ENCODE peak calls at places on chromosomes 13 and 19, in four cellular contexts. J is HepG2, L is GM12878, M is HCT116. B is an unnamed sample.

GRCh38 chr19:13987101-13987890 is 18.8 kb downstream of the RFX1 start:
- ATAC-seq in L (no peak), M (no peak), J (no peak), B (peak)

GRCh38 chr13:27405521-27406134 is 18.8 kb upstream of the GTF3A start:
- ATAC-seq in M (peak), J (no peak), L (peak), B (no peak)

GRCh38 chr13:30071890-30072817 is 221.7 kb upstream of the UBL3 start:
- ATAC-seq in L (no peak), M (no peak), J (no peak), B (no peak)

GRCh38 chr13:71218960-71219359 is 648.0 kb downstream of the DACH1 start:
- ATAC-seq in M (no peak), L (peak), J (peak), B (no peak)

GRCh38 chr13:31797154-31797775 is 57.9 kb downstream of the RXFP2 start:
- ATAC-seq in M (peak), J (peak), L (no peak), B (peak)

GRCh38 chr19:33796164-33797100 is at the start of gene KCTD15:
- ATAC-seq in L (no peak), M (peak), J (peak), B (peak)

GRCh38 chr13:44174769-44175425 is 198.7 kb upstream of the SERP2 start:
- ATAC-seq in M (peak), L (no peak), J (peak), B (peak)

GRCh38 chr13:99577934-99578917 is 77.0 kb downstream of the TM9SF2 start:
- ATAC-seq in M (peak), J (peak), L (peak), B (peak)

GRCh38 chr19:50203281-50204080 is at the start of gene MYH14:
- ATAC-seq in L (no peak), J (peak), M (peak), B (peak)

GRCh38 chr13:48508001-48508400 is 24.9 kb downstream of the RCBTB2 start:
- ATAC-seq in L (no peak), M (no peak), J (no peak), B (no peak)

GRCh38 chr13:112648101-112648500 is 41.7 kb upstream of the ATP11A start:
- ATAC-seq in L (no peak), M (no peak), J (no peak), B (no peak)

GRCh38 chr13:29855784-29856183 is 5.4 kb upstream of the UBL3 start:
- ATAC-seq in M (no peak), J (no peak), L (no peak), B (no peak)

GRCh38 chr19:48394331-48395169 is 1.1 kb downstream of the GRIN2D start:
- ATAC-seq in M (no peak), L (no peak), J (no peak), B (no peak)

GRCh38 chr19:48390188-48391099 is 907 bp downstream of the KDELR1 start:
- ATAC-seq in L (peak), M (peak), J (peak), B (peak)

GRCh38 chr19:48393196-48393558 is 291 bp upstream of the GRIN2D start:
- ATAC-seq in L (no peak), J (peak), M (no peak), B (no peak)

GRCh38 chr19:48393559-48394330 is at the start of gene GRIN2D:
- ATAC-seq in L (no peak), J (peak), M (no peak), B (no peak)

GRCh38 chr19:48391100-48392005 is at the start of gene KDELR1:
- ATAC-seq in M (peak), L (peak), J (peak), B (peak)
- TF ChIP-seq POLR2A in M (no peak), L (peak), J (peak), B (peak)

DNA sequence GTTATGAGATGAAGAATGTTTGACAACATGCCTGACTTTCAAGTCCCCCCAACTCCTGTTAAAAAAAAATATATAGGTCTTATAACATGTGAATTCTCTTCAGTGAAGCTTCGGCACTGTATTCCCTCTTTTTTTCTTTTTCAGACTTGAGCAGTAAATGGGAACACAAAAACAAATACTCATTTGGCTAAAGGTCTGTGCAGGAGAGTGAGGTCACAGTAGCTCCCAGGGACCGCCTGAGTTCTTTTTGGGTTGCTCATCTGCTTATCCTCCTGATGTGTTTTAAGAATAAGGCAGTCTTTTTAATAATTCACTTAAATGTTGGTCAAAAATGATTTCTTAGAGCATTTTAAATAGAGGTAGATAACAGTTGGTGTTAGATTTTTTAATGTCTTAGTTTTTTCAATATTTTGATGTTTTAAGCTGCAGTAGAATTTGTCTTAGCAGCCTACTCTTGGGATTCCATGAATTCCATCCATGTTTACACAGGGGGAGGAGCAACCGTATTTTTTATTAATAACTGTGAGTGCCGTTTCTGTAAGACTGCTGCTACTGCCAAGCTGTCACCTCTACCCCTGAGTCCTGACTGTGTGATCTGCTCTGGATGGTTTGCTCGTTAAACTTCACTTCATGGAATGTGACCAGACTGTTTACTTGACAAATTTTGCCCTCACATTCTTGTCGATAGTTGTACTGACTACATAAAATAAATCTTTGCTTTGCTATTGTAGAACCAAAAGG is 14.9 kb downstream of the HNRNPM start:
- ATAC-seq in M (peak), L (no peak), J (peak), B (peak)
- TF ChIP-seq POLR2AphosphoS5 in M (no peak), L (no peak), J (no peak), B (no peak)

GRCh38 chr13:41018583-41018909 is 570 bp downstream of the ELF1 start:
- ATAC-seq in L (no peak), J (no peak), M (no peak), B (no peak)

GRCh38 chr13:41019027-41019487 is at the start of gene ELF1:
- ATAC-seq in J (peak), M (peak), L (peak), B (peak)

GRCh38 chr13:41017744-41018582 is 1.2 kb downstream of the ELF1 start:
- ATAC-seq in L (peak), M (no peak), J (peak), B (no peak)

GRCh38 chr13:41015920-41016319 is 3.2 kb downstream of the ELF1 start:
- ATAC-seq in L (peak), M (no peak), J (no peak), B (no peak)

DNA sequence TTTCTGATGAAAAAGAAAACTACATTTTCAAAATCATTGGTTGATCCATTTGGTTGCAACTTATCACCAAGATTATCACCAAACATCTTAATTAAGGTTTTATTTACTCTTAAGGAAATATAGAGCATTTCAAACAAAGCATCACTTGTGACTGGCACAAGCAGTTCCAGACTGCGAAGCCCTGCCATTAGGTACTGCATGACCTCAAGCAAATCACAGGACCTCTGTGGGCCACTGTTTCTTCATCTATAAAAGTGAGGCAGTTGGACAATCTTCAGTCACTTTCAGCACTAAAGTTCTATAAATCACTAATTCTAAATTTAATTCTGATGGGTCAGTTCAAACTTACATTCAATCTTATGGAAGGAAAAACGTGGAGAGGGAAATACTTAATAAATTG is 2.0 kb downstream of the ELF1 start:
- ATAC-seq in L (peak), J (no peak), M (no peak), B (no peak)
- TF ChIP-seq POLR2A in L (peak), J (no peak), M (no peak), B (no peak)

DNA sequence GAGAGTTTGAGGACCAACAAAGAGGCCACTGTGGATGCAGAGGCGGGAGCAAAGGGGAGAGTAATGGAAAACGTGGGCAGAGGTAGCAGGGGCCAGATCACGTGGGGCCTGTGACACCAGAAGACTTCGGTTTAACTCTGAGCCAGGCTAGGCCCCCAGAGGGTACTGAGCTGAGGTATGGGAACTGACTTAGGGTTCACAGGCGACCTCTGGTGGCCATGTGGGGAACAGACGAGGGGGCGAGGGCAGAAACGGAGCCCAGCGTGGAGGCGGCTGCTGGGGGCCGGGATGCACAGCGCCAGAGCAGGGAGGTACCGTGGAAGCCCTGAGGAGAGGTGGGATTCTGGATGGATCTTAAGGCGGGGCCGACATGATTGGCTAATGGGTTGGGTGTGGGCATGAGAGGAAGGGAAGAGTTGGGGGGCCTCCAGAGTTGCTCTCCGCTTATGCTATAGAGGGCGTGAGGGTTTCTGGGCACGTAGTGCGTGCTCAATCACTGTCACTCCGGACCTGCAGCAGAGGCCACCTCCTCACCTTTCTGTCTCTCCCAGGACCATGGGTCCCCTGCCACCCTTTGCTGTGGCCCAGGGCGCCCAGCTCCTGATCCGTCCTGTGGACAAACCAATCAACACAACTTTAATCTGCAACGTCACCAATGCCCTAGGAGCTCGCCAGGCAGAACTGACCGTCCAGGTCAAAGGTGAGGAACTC is 13.7 kb downstream of the PVR start:
- ATAC-seq in L (peak), J (peak), M (peak), B (peak)
- TF ChIP-seq POLR2AphosphoS5 in L (no peak), J (no peak), M (no peak), B (no peak)

DNA sequence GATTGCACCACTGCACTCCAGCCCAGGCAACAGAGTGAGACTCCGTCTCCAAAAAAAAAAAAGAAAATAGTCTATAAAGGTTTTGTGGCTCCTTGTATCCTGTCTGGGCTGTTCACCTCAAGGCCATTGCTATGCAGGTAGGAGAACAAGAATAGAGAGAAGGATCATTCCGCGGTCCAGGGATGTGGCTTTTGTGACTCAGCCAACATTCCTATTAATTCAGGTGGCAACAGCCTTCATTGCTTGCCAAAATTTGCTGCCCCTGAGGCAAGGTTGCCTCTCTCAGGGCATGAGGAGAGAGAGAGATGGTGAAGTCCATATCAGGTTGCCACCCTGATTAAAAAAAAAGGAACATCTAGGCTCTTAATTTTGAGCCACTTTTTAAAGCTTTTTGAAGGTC is 8.0 kb downstream of the ZNF551 start:
- ATAC-seq in L (no peak), M (no peak), J (no peak), B (no peak)
- TF ChIP-seq POLR2A in L (no peak), M (no peak), J (no peak), B (no peak)

DNA sequence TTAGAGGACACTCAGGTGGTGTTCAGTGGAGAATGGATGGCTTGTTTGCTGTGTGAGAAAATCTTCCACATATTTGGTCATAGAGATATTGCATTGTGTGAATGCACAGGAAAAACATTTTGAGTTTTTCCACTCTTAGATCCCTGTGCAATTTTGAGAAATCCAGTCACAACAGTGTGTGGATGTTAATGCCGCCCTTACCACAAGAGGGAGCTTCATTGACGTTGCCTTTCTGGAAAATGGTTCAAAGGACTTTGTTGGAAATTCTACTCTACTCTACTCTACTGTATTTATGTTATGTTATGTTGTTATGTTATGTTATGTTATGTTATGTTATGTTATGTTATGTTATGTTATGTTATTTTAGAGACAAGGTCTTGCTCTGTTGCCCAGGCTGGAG is 13.4 kb downstream of the ZNF20 start:
- ATAC-seq in J (peak), M (no peak), L (no peak), B (no peak)
- TF ChIP-seq POLR2AphosphoS5 in J (no peak), M (no peak), L (no peak), B (no peak)

GRCh38 chr19:55641376-55642152 is 762 bp downstream of the ZNF580 start:
- ATAC-seq in L (peak), J (peak), M (peak), B (peak)
- TF ChIP-seq POLR2A in L (no peak), J (no peak), M (peak), B (no peak)

GRCh38 chr19:53388904-53389303 is 6.0 kb upstream of the ZNF765 start:
- ATAC-seq in J (no peak), M (no peak), L (no peak), B (no peak)
- TF ChIP-seq POLR2AphosphoS5 in J (no peak), M (no peak), L (no peak), B (no peak)

GRCh38 chr19:19645233-19645870 is 1.9 kb upstream of the GMIP start:
- ATAC-seq in L (no peak), M (no peak), J (no peak), B (no peak)

GRCh38 chr19:19643158-19644053 is at the start of gene GMIP:
- ATAC-seq in J (peak), L (peak), M (peak), B (peak)

GRCh38 chr19:19644054-19644388 is 564 bp upstream of the GMIP start:
- ATAC-seq in J (no peak), L (no peak), M (no peak), B (no peak)

GRCh38 chr19:19647037-19647835 is 3.8 kb upstream of the GMIP start:
- ATAC-seq in J (no peak), M (no peak), L (no peak), B (no peak)

GRCh38 chr19:19642506-19643157 is 825 bp downstream of the GMIP start:
- ATAC-seq in M (peak), J (peak), L (peak), B (no peak)
- TF ChIP-seq POLR2A in M (no peak), J (no peak), L (peak), B (no peak)